ENCODE peak calls at places on chromosomes 12 and 14, in six cellular contexts. One of them, this sample, is unnamed.

GRCh38 chr12:79645235-79645630 is 45.5 kb downstream of the PAWR start:
- DNase-seq in HFF-Myc: no peak
- DNase-seq in GM12865: no peak
- DNase-seq in ovary: no peak
- DNase-seq in upper lobe of left lung: no peak
- DNase-seq in heart left ventricle: no peak
- DNase-seq in this sample: peak; percentile 29

GRCh38 chr12:12333407-12333831 is 16.6 kb downstream of the MANSC1 start:
- DNase-seq in upper lobe of left lung: no peak
- DNase-seq in ovary: no peak
- DNase-seq in HFF-Myc: no peak
- DNase-seq in GM12865: no peak
- DNase-seq in heart left ventricle: no peak
- DNase-seq in this sample: no peak

GRCh38 chr12:51071663-51072062 is 11.7 kb downstream of the CSRNP2 start:
- DNase-seq in upper lobe of left lung: no peak
- DNase-seq in ovary: no peak
- DNase-seq in heart left ventricle: no peak
- DNase-seq in HFF-Myc: no peak
- DNase-seq in GM12865: no peak
- DNase-seq in this sample: no peak

GRCh38 chr12:109462868-109463692 is 14.0 kb downstream of the KCTD10 start:
- DNase-seq in HFF-Myc: peak; percentile 98
- DNase-seq in upper lobe of left lung: no peak
- DNase-seq in heart left ventricle: peak; percentile 85
- DNase-seq in ovary: peak; percentile 86
- DNase-seq in GM12865: no peak
- DNase-seq in this sample: no peak

GRCh38 chr12:121788176-121788818 is 5.2 kb downstream of the RHOF start:
- DNase-seq in ovary: no peak
- DNase-seq in HFF-Myc: no peak
- DNase-seq in upper lobe of left lung: no peak
- DNase-seq in GM12865: no peak
- DNase-seq in heart left ventricle: no peak
- DNase-seq in this sample: no peak

GRCh38 chr12:2877959-2878732 is 1.1 kb downstream of the RHNO1 start:
- DNase-seq in HFF-Myc: no peak
- DNase-seq in ovary: no peak
- DNase-seq in GM12865: peak; percentile 47
- DNase-seq in heart left ventricle: no peak
- DNase-seq in upper lobe of left lung: no peak
- DNase-seq in this sample: peak; percentile 44

GRCh38 chr14:23154876-23155587 is 28.4 kb downstream of the SLC7A8 start:
- DNase-seq in GM12865: no peak
- DNase-seq in upper lobe of left lung: no peak
- DNase-seq in ovary: peak; percentile 90
- DNase-seq in heart left ventricle: peak; percentile 77
- DNase-seq in HFF-Myc: peak; percentile 89
- DNase-seq in this sample: no peak

GRCh38 chr12:120365675-120366340 is 3.2 kb downstream of the MSI1 start:
- DNase-seq in HFF-Myc: no peak
- DNase-seq in upper lobe of left lung: no peak
- DNase-seq in GM12865: no peak
- DNase-seq in ovary: no peak
- DNase-seq in heart left ventricle: no peak
- DNase-seq in this sample: no peak

GRCh38 chr12:29759950-29760349 is 23.8 kb downstream of the TMTC1 start:
- DNase-seq in heart left ventricle: no peak
- DNase-seq in HFF-Myc: no peak
- DNase-seq in GM12865: no peak
- DNase-seq in upper lobe of left lung: no peak
- DNase-seq in ovary: no peak
- DNase-seq in this sample: no peak

GRCh38 chr12:47725893-47726292 is 603 bp upstream of the ENDOU start:
- DNase-seq in upper lobe of left lung: no peak
- DNase-seq in ovary: peak; percentile 58
- DNase-seq in HFF-Myc: peak; percentile 67
- DNase-seq in GM12865: peak; percentile 69
- DNase-seq in heart left ventricle: no peak
- DNase-seq in this sample: peak; percentile 58

GRCh38 chr12:107415066-107415465 is 270.5 kb upstream of the PWP1 start:
- DNase-seq in heart left ventricle: no peak
- DNase-seq in HFF-Myc: no peak
- DNase-seq in ovary: no peak
- DNase-seq in upper lobe of left lung: no peak
- DNase-seq in GM12865: no peak
- DNase-seq in this sample: no peak

GRCh38 chr14:60724080-60724618 is at the start of gene SIX4:
- DNase-seq in GM12865: peak; percentile 62
- DNase-seq in HFF-Myc: peak; percentile 70
- DNase-seq in ovary: peak; percentile 76
- DNase-seq in heart left ventricle: peak; percentile 52
- DNase-seq in upper lobe of left lung: peak; percentile 90
- DNase-seq in this sample: peak; percentile 72

GRCh38 chr12:23810327-23810902 is 139.1 kb downstream of the SOX5 start:
- DNase-seq in upper lobe of left lung: no peak
- DNase-seq in ovary: no peak
- DNase-seq in GM12865: no peak
- DNase-seq in HFF-Myc: no peak
- DNase-seq in heart left ventricle: no peak
- DNase-seq in this sample: no peak

GRCh38 chr12:11055306-11055705 is 6.8 kb downstream of the TAS2R46 start:
- DNase-seq in upper lobe of left lung: no peak
- DNase-seq in GM12865: no peak
- DNase-seq in heart left ventricle: no peak
- DNase-seq in HFF-Myc: no peak
- DNase-seq in ovary: no peak
- DNase-seq in this sample: no peak

GRCh38 chr12:98686603-98687002 is 41.5 kb downstream of the APAF1 start:
- DNase-seq in HFF-Myc: no peak
- DNase-seq in heart left ventricle: no peak
- DNase-seq in upper lobe of left lung: no peak
- DNase-seq in ovary: no peak
- DNase-seq in GM12865: no peak
- DNase-seq in this sample: no peak

GRCh38 chr12:41795910-41796309 is 348.8 kb downstream of the GXYLT1 start:
- DNase-seq in ovary: no peak
- DNase-seq in HFF-Myc: no peak
- DNase-seq in GM12865: peak; percentile 7
- DNase-seq in upper lobe of left lung: no peak
- DNase-seq in heart left ventricle: no peak
- DNase-seq in this sample: no peak

GRCh38 chr12:52521581-52522266 is 1.5 kb upstream of the KRT5 start:
- DNase-seq in ovary: no peak
- DNase-seq in HFF-Myc: no peak
- DNase-seq in GM12865: peak; percentile 47
- DNase-seq in heart left ventricle: no peak
- DNase-seq in upper lobe of left lung: no peak
- DNase-seq in this sample: no peak

GRCh38 chr14:65286443-65286842 is 126.1 kb upstream of the FUT8 start:
- DNase-seq in ovary: no peak
- DNase-seq in upper lobe of left lung: no peak
- DNase-seq in GM12865: peak; percentile 85
- DNase-seq in HFF-Myc: no peak
- DNase-seq in heart left ventricle: no peak
- DNase-seq in this sample: peak; percentile 66

GRCh38 chr12:88922816-88923215 is 342.5 kb upstream of the KITLG start:
- DNase-seq in HFF-Myc: no peak
- DNase-seq in heart left ventricle: no peak
- DNase-seq in upper lobe of left lung: no peak
- DNase-seq in GM12865: no peak
- DNase-seq in ovary: no peak
- DNase-seq in this sample: no peak

GRCh38 chr14:99881011-99881410 is 87.8 kb downstream of the EML1 start:
- DNase-seq in ovary: no peak
- DNase-seq in HFF-Myc: no peak
- DNase-seq in upper lobe of left lung: no peak
- DNase-seq in GM12865: no peak
- DNase-seq in heart left ventricle: no peak
- DNase-seq in this sample: no peak

GRCh38 chr14:74980398-74980745 is 22.3 kb upstream of the EIF2B2 start:
- DNase-seq in GM12865: no peak
- DNase-seq in upper lobe of left lung: no peak
- DNase-seq in ovary: no peak
- DNase-seq in HFF-Myc: no peak
- DNase-seq in heart left ventricle: no peak
- DNase-seq in this sample: no peak

GRCh38 chr12:75985566-75985965 is 46.0 kb downstream of the PHLDA1 start:
- DNase-seq in heart left ventricle: no peak
- DNase-seq in HFF-Myc: no peak
- DNase-seq in ovary: no peak
- DNase-seq in GM12865: no peak
- DNase-seq in upper lobe of left lung: no peak
- DNase-seq in this sample: no peak

GRCh38 chr12:54606556-54606955 is 18.1 kb upstream of the PPP1R1A start:
- DNase-seq in upper lobe of left lung: no peak
- DNase-seq in GM12865: no peak
- DNase-seq in ovary: no peak
- DNase-seq in heart left ventricle: no peak
- DNase-seq in HFF-Myc: no peak
- DNase-seq in this sample: no peak

GRCh38 chr12:13036881-13037280 is 7.3 kb upstream of the FAM234B start:
- DNase-seq in heart left ventricle: no peak
- DNase-seq in ovary: no peak
- DNase-seq in HFF-Myc: no peak
- DNase-seq in GM12865: no peak
- DNase-seq in upper lobe of left lung: no peak
- DNase-seq in this sample: no peak

GRCh38 chr14:96272777-96273471 is 16.9 kb downstream of the BDKRB1 start:
- DNase-seq in upper lobe of left lung: no peak
- DNase-seq in ovary: no peak
- DNase-seq in heart left ventricle: no peak
- DNase-seq in GM12865: no peak
- DNase-seq in HFF-Myc: no peak
- DNase-seq in this sample: no peak

GRCh38 chr12:47156167-47156736 is 76.5 kb upstream of the AMIGO2 start:
- DNase-seq in ovary: peak; percentile 82
- DNase-seq in HFF-Myc: no peak
- DNase-seq in upper lobe of left lung: no peak
- DNase-seq in GM12865: no peak
- DNase-seq in heart left ventricle: no peak
- DNase-seq in this sample: no peak

GRCh38 chr12:54991992-54992377 is 7.4 kb upstream of the TESPA1 start:
- DNase-seq in HFF-Myc: no peak
- DNase-seq in ovary: no peak
- DNase-seq in GM12865: peak; percentile 36
- DNase-seq in heart left ventricle: no peak
- DNase-seq in upper lobe of left lung: no peak
- DNase-seq in this sample: peak; percentile 12

GRCh38 chr12:103505371-103506236 is 9.8 kb upstream of the C12orf42 start:
- DNase-seq in heart left ventricle: no peak
- DNase-seq in ovary: no peak
- DNase-seq in HFF-Myc: no peak
- DNase-seq in GM12865: peak; percentile 97
- DNase-seq in upper lobe of left lung: no peak
- DNase-seq in this sample: peak; percentile 83

DNA sequence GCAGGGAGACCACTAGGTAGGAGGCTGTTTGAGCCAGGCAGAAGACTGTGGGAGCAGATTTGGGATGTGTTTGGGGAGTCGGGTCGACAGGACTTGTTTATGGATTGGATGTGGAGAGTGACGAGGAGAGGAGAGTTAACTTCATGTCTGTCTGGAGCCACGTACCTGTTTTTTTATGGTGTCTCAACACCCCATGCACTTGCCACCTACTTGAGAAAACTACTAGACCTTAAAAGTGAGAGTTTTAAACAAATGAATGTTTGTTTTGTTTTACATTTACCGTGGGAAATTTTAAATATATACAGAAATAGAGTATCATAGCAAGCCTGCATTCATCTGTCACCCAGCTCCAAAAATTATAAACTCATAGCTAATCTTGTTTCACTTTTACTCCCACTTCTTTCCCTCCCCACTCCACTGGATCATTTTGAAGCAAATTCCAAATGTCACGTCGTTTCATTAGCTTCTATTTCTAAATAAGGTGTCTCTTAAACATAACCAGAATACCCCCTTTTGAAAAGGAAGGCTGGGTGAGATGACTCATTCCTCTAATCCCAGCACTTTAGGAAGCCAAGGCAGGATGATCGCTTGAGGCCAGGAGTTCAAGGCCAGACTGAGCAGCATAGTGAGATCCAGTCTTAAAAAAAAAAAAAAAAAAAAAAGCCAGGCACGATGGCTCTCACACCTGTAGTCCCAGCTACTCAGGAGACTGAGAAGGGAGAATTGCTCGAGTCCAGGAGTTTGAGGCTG is 136.2 kb downstream of the ANO6 start:
- DNase-seq in heart left ventricle: no peak
- DNase-seq in ovary: peak; percentile 61
- DNase-seq in GM12865: no peak
- DNase-seq in upper lobe of left lung: no peak
- DNase-seq in HFF-Myc: no peak
- DNase-seq in this sample: no peak
- TF ChIP-seq CTCF in heart left ventricle: no peak
- TF ChIP-seq CTCF in ovary: no peak
- TF ChIP-seq CTCF in GM12865: no peak
- TF ChIP-seq CTCF in upper lobe of left lung: no peak
- TF ChIP-seq CTCF in HFF-Myc: no peak
- TF ChIP-seq CTCF in this sample: no peak

GRCh38 chr14:92460916-92461579 is 52.5 kb upstream of the RIN3 start:
- DNase-seq in HFF-Myc: peak; percentile 69
- DNase-seq in ovary: no peak
- DNase-seq in GM12865: peak; percentile 85
- DNase-seq in heart left ventricle: peak; percentile 64
- DNase-seq in upper lobe of left lung: no peak
- DNase-seq in this sample: no peak
- TF ChIP-seq CTCF in HFF-Myc: no peak
- TF ChIP-seq CTCF in ovary: no peak
- TF ChIP-seq CTCF in GM12865: no peak
- TF ChIP-seq CTCF in heart left ventricle: no peak
- TF ChIP-seq CTCF in upper lobe of left lung: peak; percentile 29
- TF ChIP-seq CTCF in this sample: no peak

GRCh38 chr14:87800216-87800615 is 192.8 kb downstream of the GALC start:
- DNase-seq in HFF-Myc: no peak
- DNase-seq in ovary: no peak
- DNase-seq in GM12865: no peak
- DNase-seq in upper lobe of left lung: no peak
- DNase-seq in heart left ventricle: no peak
- DNase-seq in this sample: no peak
- TF ChIP-seq CTCF in HFF-Myc: no peak
- TF ChIP-seq CTCF in ovary: no peak
- TF ChIP-seq CTCF in GM12865: no peak
- TF ChIP-seq CTCF in upper lobe of left lung: no peak
- TF ChIP-seq CTCF in heart left ventricle: no peak
- TF ChIP-seq CTCF in this sample: no peak

DNA sequence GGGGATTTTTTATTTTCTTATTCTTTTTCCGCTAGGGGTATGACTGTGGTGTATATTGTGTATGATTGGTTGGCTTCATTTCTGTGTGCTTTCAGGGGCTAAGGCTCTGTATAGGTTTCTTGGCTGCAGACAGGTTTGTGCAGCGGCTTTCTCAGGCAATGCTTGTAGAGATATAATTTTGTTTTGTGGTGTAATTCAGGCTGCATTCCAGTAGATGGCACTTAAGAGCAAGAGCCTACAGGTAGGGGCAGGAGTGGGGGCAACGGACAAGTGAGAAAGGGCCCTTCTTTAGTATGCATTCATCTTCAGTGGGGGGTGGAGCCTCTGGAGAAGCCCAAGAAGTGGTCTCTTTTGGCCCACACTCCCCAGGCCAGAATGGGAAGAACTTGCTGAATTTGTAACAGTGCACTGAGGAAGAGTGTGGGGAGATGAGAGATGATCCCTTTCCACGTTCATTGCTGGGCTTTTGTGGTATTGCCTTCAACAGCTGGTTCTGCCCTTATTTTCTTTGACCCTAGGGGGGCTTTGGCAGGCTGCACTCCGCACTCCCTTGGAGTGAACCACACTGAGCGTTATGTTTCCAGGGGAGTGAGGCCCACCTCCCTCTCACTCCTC is 78.6 kb downstream of the IFNG-AS1 start:
- DNase-seq in HFF-Myc: no peak
- DNase-seq in ovary: no peak
- DNase-seq in heart left ventricle: no peak
- DNase-seq in upper lobe of left lung: no peak
- DNase-seq in GM12865: peak; percentile 19
- DNase-seq in this sample: no peak
- TF ChIP-seq CTCF in HFF-Myc: peak; percentile 53
- TF ChIP-seq CTCF in ovary: no peak
- TF ChIP-seq CTCF in heart left ventricle: no peak
- TF ChIP-seq CTCF in upper lobe of left lung: no peak
- TF ChIP-seq CTCF in GM12865: peak; percentile 34
- TF ChIP-seq CTCF in this sample: no peak

This sample was measured in GM20000.